ENCODE peak calls at places on chromosomes 3 and 15, in nine cellular contexts. J is spleen; Y is CD4-positive, alpha-beta T cell; X is lower lobe of right lung; Q is Peyer's patch; A is SK-N-SH; K is psoas muscle; U is cardiac muscle cell; T is mammary epithelial cell. Z is an unnamed sample.
A peak's percentile ranks its signal among the peaks of the same experiment; 100 is the strongest.

GRCh38 chr3:135246027-135246426 is 451.0 kb downstream of the EPHB1 start:
- DNase-seq in J (no peak), Y (no peak), X (no peak), Q (no peak), A (no peak), K (no peak), U (no peak), T (no peak), Z (no peak)

GRCh38 chr15:77654975-77655374 is 22.3 kb upstream of the LINGO1 start:
- DNase-seq in J (no peak), Y (no peak), X (no peak), Q (no peak), A (peak; percentile 54), K (no peak), U (no peak), T (no peak), Z (no peak)

GRCh38 chr15:72382146-72382545 is 6.3 kb upstream of the HEXA start:
- DNase-seq in J (no peak), Y (no peak), X (no peak), Q (no peak), A (no peak), K (no peak), U (peak; percentile 17), T (no peak), Z (no peak)

GRCh38 chr3:143895805-143896204 is 47.5 kb upstream of the SLC9A9 start:
- DNase-seq in J (no peak), Y (no peak), X (no peak), Q (no peak), A (no peak), K (no peak), U (peak; percentile 43), T (no peak), Z (no peak)

GRCh38 chr3:35946121-35946856 is 307.0 kb downstream of the ARPP21 start:
- DNase-seq in J (no peak), Y (no peak), X (no peak), Q (no peak), A (no peak), K (no peak), U (peak; percentile 70), T (peak; percentile 14), Z (no peak)

GRCh38 chr3:124565013-124565412 is 165.2 kb upstream of the UMPS start:
- DNase-seq in J (no peak), Y (peak; percentile 33), X (peak; percentile 58), Q (peak; percentile 64), A (peak; percentile 84), K (peak; percentile 71), U (peak; percentile 82), T (peak; percentile 59), Z (no peak)

GRCh38 chr3:72006631-72007556 is 221.9 kb upstream of the PROK2 start:
- DNase-seq in J (no peak), Y (no peak), X (no peak), Q (no peak), A (no peak), K (no peak), U (no peak), T (no peak), Z (no peak)

GRCh38 chr3:38563070-38563901 is 67.1 kb downstream of the EXOG start:
- DNase-seq in J (peak; percentile 59), Y (no peak), X (peak; percentile 28), Q (peak; percentile 19), A (no peak), K (peak; percentile 38), U (no peak), T (no peak), Z (peak; percentile 23)

GRCh38 chr3:85360742-85361387 is 402.1 kb downstream of the CADM2 start:
- DNase-seq in J (no peak), Y (no peak), X (no peak), Q (no peak), A (peak; percentile 44), K (no peak), U (peak; percentile 11), T (peak; percentile 45), Z (no peak)

GRCh38 chr3:175065492-175065891 is 206.4 kb downstream of the NAALADL2 start:
- DNase-seq in J (no peak), Y (no peak), X (no peak), Q (no peak), A (no peak), K (no peak), U (no peak), T (no peak), Z (no peak)

GRCh38 chr3:112090899-112091586 is 4.9 kb downstream of the C3orf52 start:
- DNase-seq in J (no peak), Y (no peak), X (no peak), Q (no peak), A (no peak), K (no peak), U (no peak), T (no peak), Z (no peak)

GRCh38 chr15:73936181-73936580 is 9.9 kb downstream of the LOXL1 start:
- DNase-seq in J (peak; percentile 55), Y (no peak), X (peak; percentile 36), Q (peak; percentile 61), A (peak; percentile 70), K (peak; percentile 35), U (peak; percentile 74), T (peak; percentile 75), Z (peak; percentile 75)

GRCh38 chr3:152087153-152087552 is 181.6 kb upstream of the MBNL1 start:
- DNase-seq in J (no peak), Y (no peak), X (no peak), Q (no peak), A (no peak), K (no peak), U (no peak), T (no peak), Z (no peak)

GRCh38 chr15:85624241-85624855 is 170.4 kb downstream of the KLHL25 start:
- DNase-seq in J (no peak), Y (no peak), X (no peak), Q (no peak), A (no peak), K (no peak), U (peak; percentile 62), T (no peak), Z (no peak)

GRCh38 chr3:13147344-13147743 is 74.1 kb upstream of the IQSEC1 start:
- DNase-seq in J (no peak), Y (no peak), X (no peak), Q (no peak), A (no peak), K (no peak), U (no peak), T (no peak), Z (no peak)

GRCh38 chr15:59438891-59439290 is 905 bp downstream of the FAM81A start:
- DNase-seq in J (no peak), Y (no peak), X (no peak), Q (peak; percentile 77), A (no peak), K (no peak), U (no peak), T (no peak), Z (no peak)

GRCh38 chr3:113573728-113574127 is 41.4 kb downstream of the SIDT1 start:
- DNase-seq in J (no peak), Y (no peak), X (no peak), Q (no peak), A (no peak), K (no peak), U (no peak), T (no peak), Z (no peak)

GRCh38 chr3:53161820-53162671 is 1.0 kb downstream of the PRKCD start:
- DNase-seq in J (peak; percentile 91), Y (peak; percentile 6), X (peak; percentile 71), Q (peak; percentile 64), A (peak; percentile 84), K (no peak), U (peak; percentile 18), T (peak; percentile 48), Z (no peak)

GRCh38 chr15:48922046-48922445 is 41.7 kb downstream of the SHC4 start:
- DNase-seq in J (no peak), Y (no peak), X (no peak), Q (no peak), A (no peak), K (no peak), U (no peak), T (no peak), Z (no peak)
- TF ChIP-seq CTCF in J (no peak), Y (no peak), X (no peak), Q (no peak), A (no peak), K (no peak), U (no peak), T (no peak), Z (no peak)

GRCh38 chr3:196186661-196187573 is 24.3 kb downstream of the ZDHHC19 start:
- DNase-seq in J (no peak), Y (peak; percentile 10), X (no peak), Q (no peak), A (peak; percentile 83), K (peak; percentile 51), U (no peak), T (no peak), Z (peak; percentile 72)
- H3K27ac ChIP-seq in J (peak overlapping the region; percentile 72), Y (no peak overlapping the region), X (no peak overlapping the region), Q (peak overlapping the region; percentile 26), A (peak overlapping the region; percentile 64), K (peak overlapping the region; percentile 68), U (no peak overlapping the region), T (no peak overlapping the region), Z (no peak overlapping the region)

GRCh38 chr15:69979783-69980182 is 117.9 kb downstream of the TLE3 start:
- DNase-seq in J (peak; percentile 91), Y (no peak), X (no peak), Q (no peak), A (no peak), K (no peak), U (no peak), T (no peak), Z (no peak)

GRCh38 chr15:69982037-69982436 is 115.7 kb downstream of the TLE3 start:
- DNase-seq in J (no peak), Y (no peak), X (no peak), Q (no peak), A (no peak), K (no peak), U (no peak), T (no peak), Z (no peak)

GRCh38 chr15:69980311-69981059 is 117.2 kb downstream of the TLE3 start:
- DNase-seq in J (no peak), Y (no peak), X (no peak), Q (no peak), A (no peak), K (no peak), U (no peak), T (no peak), Z (no peak)

GRCh38 chr15:69978603-69979002 is 119.1 kb downstream of the TLE3 start:
- DNase-seq in J (no peak), Y (no peak), X (no peak), Q (no peak), A (no peak), K (no peak), U (no peak), T (no peak), Z (no peak)

DNA sequence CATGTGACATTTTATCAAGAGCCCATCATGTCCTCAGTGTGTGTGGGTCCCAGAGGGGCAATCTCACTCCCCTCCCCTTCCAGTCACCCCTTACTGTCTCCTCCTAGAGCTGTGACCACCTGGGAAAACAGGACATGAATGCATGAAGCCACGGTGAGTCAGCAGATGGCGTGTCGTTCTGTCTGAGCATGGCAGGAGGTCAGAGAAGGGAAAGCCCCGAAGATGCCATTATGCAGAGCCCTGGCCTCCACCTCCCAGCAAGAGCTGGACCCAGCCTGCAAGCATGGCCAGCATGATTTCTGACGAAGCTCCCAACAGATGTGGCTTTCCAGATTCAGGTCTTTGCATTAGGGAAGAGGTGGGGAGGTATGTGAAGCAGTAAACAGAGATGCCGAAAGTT is 118.4 kb downstream of the TLE3 start:
- DNase-seq in J (peak; percentile 77), Y (no peak), X (no peak), Q (no peak), A (no peak), K (no peak), U (no peak), T (peak; percentile 10), Z (no peak)
- TF ChIP-seq CTCF in J (no peak), Y (no peak), X (no peak), Q (peak; percentile 36), A (no peak), K (no peak), U (no peak), T (no peak), Z (no peak)

GRCh38 chr3:177283983-177284382 is 86.7 kb upstream of the TBL1XR1 start:
- DNase-seq in J (no peak), Y (no peak), X (no peak), Q (no peak), A (no peak), K (no peak), U (no peak), T (peak; percentile 17), Z (no peak)
- H3K27ac ChIP-seq in J (peak overlapping the region; percentile 42), Y (no peak overlapping the region), X (no peak overlapping the region), Q (peak overlapping the region; percentile 38), A (no peak overlapping the region), K (no peak overlapping the region), U (peak overlapping the region; percentile 27), T (no peak overlapping the region), Z (no peak overlapping the region)